ENCODE peak calls at places on chromosomes 2 and 18, in seven cellular contexts. One of them, this sample, is unnamed.
A peak's percentile ranks its signal among the peaks of the same experiment; 100 is the strongest.

GRCh38 chr2:54106631-54107454 is 8.6 kb upstream of the ACYP2 start:
- DNase-seq in RWPE1: peak; percentile 52
- DNase-seq in right atrium auricular region: no peak
- DNase-seq in natural killer cell: no peak
- DNase-seq in upper lobe of right lung: no peak
- DNase-seq in PC-9: peak; percentile 51
- DNase-seq in activated B cell treated with CpG ODN at 0.5 μM for 24 hours: no peak
- DNase-seq in this sample: no peak

GRCh38 chr2:43238176-43238575 is 11.8 kb upstream of the ZFP36L2 start:
- DNase-seq in natural killer cell: no peak
- DNase-seq in RWPE1: no peak
- DNase-seq in right atrium auricular region: no peak
- DNase-seq in upper lobe of right lung: no peak
- DNase-seq in PC-9: no peak
- DNase-seq in activated B cell treated with CpG ODN at 0.5 μM for 24 hours: no peak
- DNase-seq in this sample: no peak

GRCh38 chr2:63047534-63048281 is 2.9 kb upstream of the OTX1 start:
- DNase-seq in right atrium auricular region: no peak
- DNase-seq in RWPE1: no peak
- DNase-seq in upper lobe of right lung: peak; percentile 65
- DNase-seq in PC-9: no peak
- DNase-seq in activated B cell treated with CpG ODN at 0.5 μM for 24 hours: peak; percentile 32
- DNase-seq in natural killer cell: no peak
- DNase-seq in this sample: no peak

GRCh38 chr2:145687445-145688104 is 1167.7 kb upstream of the ZEB2 start:
- DNase-seq in PC-9: no peak
- DNase-seq in right atrium auricular region: no peak
- DNase-seq in activated B cell treated with CpG ODN at 0.5 μM for 24 hours: no peak
- DNase-seq in upper lobe of right lung: no peak
- DNase-seq in natural killer cell: no peak
- DNase-seq in RWPE1: no peak
- DNase-seq in this sample: no peak

GRCh38 chr2:127563458-127564428 is 28.3 kb downstream of the MYO7B start:
- DNase-seq in RWPE1: no peak
- DNase-seq in upper lobe of right lung: no peak
- DNase-seq in activated B cell treated with CpG ODN at 0.5 μM for 24 hours: no peak
- DNase-seq in PC-9: no peak
- DNase-seq in right atrium auricular region: peak; percentile 48
- DNase-seq in natural killer cell: no peak
- DNase-seq in this sample: no peak

GRCh38 chr18:25795178-25795577 is 295.2 kb downstream of the SS18 start:
- DNase-seq in activated B cell treated with CpG ODN at 0.5 μM for 24 hours: no peak
- DNase-seq in upper lobe of right lung: no peak
- DNase-seq in right atrium auricular region: no peak
- DNase-seq in natural killer cell: no peak
- DNase-seq in PC-9: no peak
- DNase-seq in RWPE1: no peak
- DNase-seq in this sample: no peak

GRCh38 chr2:69992310-69993047 is 31.0 kb upstream of the ASPRV1 start:
- DNase-seq in natural killer cell: no peak
- DNase-seq in activated B cell treated with CpG ODN at 0.5 μM for 24 hours: no peak
- DNase-seq in RWPE1: no peak
- DNase-seq in upper lobe of right lung: no peak
- DNase-seq in PC-9: no peak
- DNase-seq in right atrium auricular region: no peak
- DNase-seq in this sample: no peak

GRCh38 chr2:79129260-79129659 is 9.0 kb downstream of the REG1A start:
- DNase-seq in right atrium auricular region: no peak
- DNase-seq in RWPE1: no peak
- DNase-seq in activated B cell treated with CpG ODN at 0.5 μM for 24 hours: no peak
- DNase-seq in natural killer cell: no peak
- DNase-seq in PC-9: no peak
- DNase-seq in upper lobe of right lung: no peak
- DNase-seq in this sample: no peak

GRCh38 chr2:230224458-230224857 is 1.1 kb upstream of the SP140 start:
- DNase-seq in PC-9: no peak
- DNase-seq in RWPE1: no peak
- DNase-seq in activated B cell treated with CpG ODN at 0.5 μM for 24 hours: no peak
- DNase-seq in natural killer cell: no peak
- DNase-seq in upper lobe of right lung: no peak
- DNase-seq in right atrium auricular region: no peak
- DNase-seq in this sample: no peak

GRCh38 chr2:55759271-55759921 is 65.8 kb upstream of the PNPT1 start:
- DNase-seq in RWPE1: no peak
- DNase-seq in natural killer cell: no peak
- DNase-seq in activated B cell treated with CpG ODN at 0.5 μM for 24 hours: no peak
- DNase-seq in PC-9: no peak
- DNase-seq in upper lobe of right lung: no peak
- DNase-seq in right atrium auricular region: no peak
- DNase-seq in this sample: no peak

GRCh38 chr2:62597323-62597722 is 91.3 kb upstream of the TMEM17 start:
- DNase-seq in activated B cell treated with CpG ODN at 0.5 μM for 24 hours: no peak
- DNase-seq in upper lobe of right lung: no peak
- DNase-seq in natural killer cell: no peak
- DNase-seq in PC-9: no peak
- DNase-seq in RWPE1: no peak
- DNase-seq in right atrium auricular region: no peak
- DNase-seq in this sample: no peak

GRCh38 chr2:6224267-6224666 is 532.1 kb downstream of the SOX11 start:
- DNase-seq in natural killer cell: no peak
- DNase-seq in RWPE1: no peak
- DNase-seq in PC-9: no peak
- DNase-seq in right atrium auricular region: no peak
- DNase-seq in upper lobe of right lung: no peak
- DNase-seq in activated B cell treated with CpG ODN at 0.5 μM for 24 hours: no peak
- DNase-seq in this sample: no peak

GRCh38 chr2:207531024-207531411 is 1.3 kb downstream of the CREB1 start:
- DNase-seq in activated B cell treated with CpG ODN at 0.5 μM for 24 hours: no peak
- DNase-seq in PC-9: no peak
- DNase-seq in upper lobe of right lung: no peak
- DNase-seq in natural killer cell: no peak
- DNase-seq in right atrium auricular region: no peak
- DNase-seq in RWPE1: no peak
- DNase-seq in this sample: no peak

GRCh38 chr18:48607049-48607984 is 68.5 kb downstream of the CTIF start:
- DNase-seq in right atrium auricular region: no peak
- DNase-seq in RWPE1: no peak
- DNase-seq in PC-9: peak; percentile 36
- DNase-seq in natural killer cell: no peak
- DNase-seq in upper lobe of right lung: no peak
- DNase-seq in activated B cell treated with CpG ODN at 0.5 μM for 24 hours: no peak
- DNase-seq in this sample: no peak

GRCh38 chr2:223797811-223798721 is 39.3 kb downstream of the AP1S3 start:
- DNase-seq in activated B cell treated with CpG ODN at 0.5 μM for 24 hours: no peak
- DNase-seq in PC-9: peak; percentile 46
- DNase-seq in right atrium auricular region: no peak
- DNase-seq in RWPE1: peak; percentile 40
- DNase-seq in natural killer cell: no peak
- DNase-seq in upper lobe of right lung: no peak
- DNase-seq in this sample: peak; percentile 25

GRCh38 chr18:23992119-23992940 is 22.2 kb upstream of the TTC39C start:
- DNase-seq in activated B cell treated with CpG ODN at 0.5 μM for 24 hours: no peak
- DNase-seq in right atrium auricular region: no peak
- DNase-seq in upper lobe of right lung: no peak
- DNase-seq in RWPE1: peak; percentile 55
- DNase-seq in PC-9: peak; percentile 55
- DNase-seq in natural killer cell: no peak
- DNase-seq in this sample: no peak

GRCh38 chr2:197088694-197089093 is 162.2 kb upstream of the PGAP1 start:
- DNase-seq in natural killer cell: no peak
- DNase-seq in right atrium auricular region: no peak
- DNase-seq in PC-9: no peak
- DNase-seq in RWPE1: no peak
- DNase-seq in activated B cell treated with CpG ODN at 0.5 μM for 24 hours: no peak
- DNase-seq in upper lobe of right lung: no peak
- DNase-seq in this sample: no peak

GRCh38 chr2:165718811-165719210 is 75.2 kb downstream of the GALNT3 start:
- DNase-seq in RWPE1: no peak
- DNase-seq in PC-9: no peak
- DNase-seq in natural killer cell: no peak
- DNase-seq in upper lobe of right lung: no peak
- DNase-seq in activated B cell treated with CpG ODN at 0.5 μM for 24 hours: no peak
- DNase-seq in right atrium auricular region: no peak
- DNase-seq in this sample: no peak

GRCh38 chr2:30958571-30959220 is 151.4 kb upstream of the CAPN13 start:
- DNase-seq in PC-9: no peak
- DNase-seq in activated B cell treated with CpG ODN at 0.5 μM for 24 hours: no peak
- DNase-seq in RWPE1: no peak
- DNase-seq in natural killer cell: no peak
- DNase-seq in upper lobe of right lung: no peak
- DNase-seq in right atrium auricular region: no peak
- DNase-seq in this sample: no peak

GRCh38 chr2:195818521-195818920 is 161.5 kb downstream of the SLC39A10 start:
- DNase-seq in right atrium auricular region: no peak
- DNase-seq in upper lobe of right lung: no peak
- DNase-seq in natural killer cell: no peak
- DNase-seq in activated B cell treated with CpG ODN at 0.5 μM for 24 hours: no peak
- DNase-seq in RWPE1: no peak
- DNase-seq in PC-9: no peak
- DNase-seq in this sample: no peak

GRCh38 chr2:36270758-36271157 is 84.8 kb upstream of the CRIM1 start:
- DNase-seq in right atrium auricular region: no peak
- DNase-seq in natural killer cell: no peak
- DNase-seq in PC-9: no peak
- DNase-seq in upper lobe of right lung: no peak
- DNase-seq in RWPE1: no peak
- DNase-seq in activated B cell treated with CpG ODN at 0.5 μM for 24 hours: no peak
- DNase-seq in this sample: no peak

GRCh38 chr2:232437130-232437620 is 18.8 kb upstream of the ALPI start:
- DNase-seq in activated B cell treated with CpG ODN at 0.5 μM for 24 hours: no peak
- DNase-seq in right atrium auricular region: no peak
- DNase-seq in natural killer cell: no peak
- DNase-seq in PC-9: no peak
- DNase-seq in RWPE1: no peak
- DNase-seq in upper lobe of right lung: peak; percentile 62
- DNase-seq in this sample: no peak

GRCh38 chr2:212005077-212005671 is 533.4 kb downstream of the ERBB4 start:
- DNase-seq in right atrium auricular region: no peak
- DNase-seq in natural killer cell: no peak
- DNase-seq in PC-9: no peak
- DNase-seq in activated B cell treated with CpG ODN at 0.5 μM for 24 hours: no peak
- DNase-seq in upper lobe of right lung: peak; percentile 61
- DNase-seq in RWPE1: peak; percentile 30
- DNase-seq in this sample: no peak
- TF ChIP-seq CTCF in right atrium auricular region: peak; percentile 64
- TF ChIP-seq CTCF in natural killer cell: no peak
- TF ChIP-seq CTCF in PC-9: peak; percentile 46
- TF ChIP-seq CTCF in activated B cell treated with CpG ODN at 0.5 μM for 24 hours: no peak
- TF ChIP-seq CTCF in upper lobe of right lung: peak; percentile 51
- TF ChIP-seq CTCF in RWPE1: peak; percentile 42
- TF ChIP-seq CTCF in this sample: peak; percentile 56

GRCh38 chr2:120155308-120155707 is 67.9 kb downstream of the TMEM185B start:
- DNase-seq in RWPE1: no peak
- DNase-seq in activated B cell treated with CpG ODN at 0.5 μM for 24 hours: no peak
- DNase-seq in upper lobe of right lung: no peak
- DNase-seq in natural killer cell: no peak
- DNase-seq in PC-9: no peak
- DNase-seq in right atrium auricular region: no peak
- DNase-seq in this sample: no peak

GRCh38 chr2:120161190-120161589 is 62.0 kb downstream of the TMEM185B start:
- DNase-seq in PC-9: no peak
- DNase-seq in natural killer cell: no peak
- DNase-seq in right atrium auricular region: no peak
- DNase-seq in activated B cell treated with CpG ODN at 0.5 μM for 24 hours: no peak
- DNase-seq in upper lobe of right lung: no peak
- DNase-seq in RWPE1: no peak
- DNase-seq in this sample: no peak
- TF ChIP-seq CTCF in PC-9: no peak
- TF ChIP-seq CTCF in natural killer cell: no peak
- TF ChIP-seq CTCF in right atrium auricular region: no peak
- TF ChIP-seq CTCF in activated B cell treated with CpG ODN at 0.5 μM for 24 hours: no peak
- TF ChIP-seq CTCF in upper lobe of right lung: no peak
- TF ChIP-seq CTCF in RWPE1: no peak
- TF ChIP-seq CTCF in this sample: no peak

GRCh38 chr2:25851740-25852503 is 26.4 kb downstream of the ASXL2 start:
- DNase-seq in right atrium auricular region: no peak
- DNase-seq in activated B cell treated with CpG ODN at 0.5 μM for 24 hours: no peak
- DNase-seq in PC-9: peak; percentile 22
- DNase-seq in upper lobe of right lung: no peak
- DNase-seq in RWPE1: peak; percentile 59
- DNase-seq in natural killer cell: no peak
- DNase-seq in this sample: no peak
- TF ChIP-seq CTCF in right atrium auricular region: peak; percentile 78
- TF ChIP-seq CTCF in activated B cell treated with CpG ODN at 0.5 μM for 24 hours: no peak
- TF ChIP-seq CTCF in PC-9: peak; percentile 85
- TF ChIP-seq CTCF in upper lobe of right lung: peak; percentile 82
- TF ChIP-seq CTCF in RWPE1: peak; percentile 79
- TF ChIP-seq CTCF in natural killer cell: peak; percentile 70
- TF ChIP-seq CTCF in this sample: peak; percentile 68

GRCh38 chr2:102301867-102302362 is 9.4 kb upstream of the IL1RL1 start:
- DNase-seq in upper lobe of right lung: no peak
- DNase-seq in natural killer cell: peak; percentile 24
- DNase-seq in RWPE1: no peak
- DNase-seq in right atrium auricular region: no peak
- DNase-seq in activated B cell treated with CpG ODN at 0.5 μM for 24 hours: no peak
- DNase-seq in PC-9: no peak
- DNase-seq in this sample: no peak
- TF ChIP-seq CTCF in upper lobe of right lung: peak; percentile 29
- TF ChIP-seq CTCF in natural killer cell: peak; percentile 56
- TF ChIP-seq CTCF in RWPE1: no peak
- TF ChIP-seq CTCF in right atrium auricular region: peak; percentile 31
- TF ChIP-seq CTCF in activated B cell treated with CpG ODN at 0.5 μM for 24 hours: no peak
- TF ChIP-seq CTCF in PC-9: no peak
- TF ChIP-seq CTCF in this sample: peak; percentile 8